ENCODE peak calls at places on chromosomes 5 and 9, in ten cellular contexts. D is AG09309, J is fibroblast of lung, I is K562, P is SK-N-SH, V is astrocyte of the spinal cord, G is bronchial epithelial cell, H is progenitor cell of endocrine pancreas, N is lung, X is cardiac fibroblast. S is an unnamed sample.

GRCh38 chr9:120740135-120740534 is 25.9 kb upstream of the MEGF9 start:
- DNase-seq in D (no peak), J (peak; percentile 31), I (no peak), P (no peak), V (no peak), G (no peak), H (no peak), N (no peak), X (peak; percentile 59), S (no peak)

GRCh38 chr5:81751836-81752643 is 1.1 kb upstream of the SSBP2 start:
- DNase-seq in D (no peak), J (no peak), I (no peak), P (no peak), V (peak; percentile 33), G (no peak), H (no peak), N (no peak), X (no peak), S (no peak)

GRCh38 chr9:105883847-105884246 is 189.5 kb downstream of the TMEM38B start:
- DNase-seq in D (no peak), J (no peak), I (no peak), P (no peak), V (no peak), G (no peak), H (no peak), N (no peak), X (no peak), S (no peak)

GRCh38 chr9:91832322-91832721 is 117.7 kb downstream of the ROR2 start:
- DNase-seq in D (no peak), J (no peak), I (no peak), P (no peak), V (no peak), G (no peak), H (no peak), N (no peak), X (no peak), S (no peak)

GRCh38 chr9:5892456-5893133 is 1.9 kb downstream of the MLANA start:
- DNase-seq in D (no peak), J (peak; percentile 4), I (no peak), P (no peak), V (no peak), G (peak; percentile 18), H (no peak), N (no peak), X (no peak), S (no peak)

GRCh38 chr9:88829276-88829675 is 162.0 kb upstream of the S1PR3 start:
- DNase-seq in D (no peak), J (peak; percentile 69), I (no peak), P (no peak), V (peak; percentile 39), G (peak; percentile 23), H (no peak), N (no peak), X (no peak), S (no peak)

GRCh38 chr9:15525958-15526357 is 15.2 kb upstream of the PSIP1 start:
- DNase-seq in D (no peak), J (no peak), I (no peak), P (no peak), V (no peak), G (no peak), H (no peak), N (no peak), X (no peak), S (no peak)

GRCh38 chr9:92716557-92716956 is 46.6 kb upstream of the IPPK start:
- DNase-seq in D (no peak), J (peak; percentile 14), I (peak; percentile 82), P (peak; percentile 90), V (peak; percentile 29), G (peak; percentile 57), H (peak; percentile 88), N (peak; percentile 72), X (peak; percentile 46), S (peak; percentile 77)

GRCh38 chr5:525164-525761 is 1.0 kb upstream of the SLC9A3 start:
- DNase-seq in D (no peak), J (no peak), I (no peak), P (no peak), V (no peak), G (no peak), H (no peak), N (no peak), X (no peak), S (no peak)

GRCh38 chr5:145295236-145295635 is 539.9 kb downstream of the PRELID2 start:
- DNase-seq in D (no peak), J (no peak), I (no peak), P (no peak), V (no peak), G (peak; percentile 45), H (no peak), N (no peak), X (no peak), S (no peak)

GRCh38 chr5:173430394-173430793 is 102.2 kb upstream of the STC2 start:
- DNase-seq in D (no peak), J (no peak), I (no peak), P (no peak), V (no peak), G (no peak), H (no peak), N (no peak), X (no peak), S (no peak)

GRCh38 chr5:107026098-107026497 is 644.6 kb downstream of the EFNA5 start:
- DNase-seq in D (no peak), J (peak; percentile 3), I (no peak), P (no peak), V (no peak), G (peak; percentile 40), H (no peak), N (no peak), X (no peak), S (no peak)

GRCh38 chr5:107806271-107806670 is 135.5 kb upstream of the EFNA5 start:
- DNase-seq in D (no peak), J (no peak), I (no peak), P (no peak), V (no peak), G (no peak), H (no peak), N (no peak), X (no peak), S (no peak)

GRCh38 chr5:123937230-123937629 is 425.3 kb downstream of the CSNK1G3 start:
- DNase-seq in D (peak; percentile 37), J (peak; percentile 46), I (peak; percentile 26), P (peak; percentile 26), V (peak; percentile 49), G (peak; percentile 64), H (no peak), N (no peak), X (peak; percentile 77), S (no peak)

GRCh38 chr5:27353970-27354369 is 315.6 kb upstream of the CDH9 start:
- DNase-seq in D (no peak), J (no peak), I (no peak), P (no peak), V (no peak), G (no peak), H (no peak), N (no peak), X (no peak), S (no peak)

GRCh38 chr5:33310471-33310870 is 130.3 kb upstream of the TARS1 start:
- DNase-seq in D (peak; percentile 86), J (peak; percentile 94), I (no peak), P (no peak), V (peak; percentile 77), G (peak; percentile 96), H (no peak), N (no peak), X (peak; percentile 67), S (no peak)

DNA sequence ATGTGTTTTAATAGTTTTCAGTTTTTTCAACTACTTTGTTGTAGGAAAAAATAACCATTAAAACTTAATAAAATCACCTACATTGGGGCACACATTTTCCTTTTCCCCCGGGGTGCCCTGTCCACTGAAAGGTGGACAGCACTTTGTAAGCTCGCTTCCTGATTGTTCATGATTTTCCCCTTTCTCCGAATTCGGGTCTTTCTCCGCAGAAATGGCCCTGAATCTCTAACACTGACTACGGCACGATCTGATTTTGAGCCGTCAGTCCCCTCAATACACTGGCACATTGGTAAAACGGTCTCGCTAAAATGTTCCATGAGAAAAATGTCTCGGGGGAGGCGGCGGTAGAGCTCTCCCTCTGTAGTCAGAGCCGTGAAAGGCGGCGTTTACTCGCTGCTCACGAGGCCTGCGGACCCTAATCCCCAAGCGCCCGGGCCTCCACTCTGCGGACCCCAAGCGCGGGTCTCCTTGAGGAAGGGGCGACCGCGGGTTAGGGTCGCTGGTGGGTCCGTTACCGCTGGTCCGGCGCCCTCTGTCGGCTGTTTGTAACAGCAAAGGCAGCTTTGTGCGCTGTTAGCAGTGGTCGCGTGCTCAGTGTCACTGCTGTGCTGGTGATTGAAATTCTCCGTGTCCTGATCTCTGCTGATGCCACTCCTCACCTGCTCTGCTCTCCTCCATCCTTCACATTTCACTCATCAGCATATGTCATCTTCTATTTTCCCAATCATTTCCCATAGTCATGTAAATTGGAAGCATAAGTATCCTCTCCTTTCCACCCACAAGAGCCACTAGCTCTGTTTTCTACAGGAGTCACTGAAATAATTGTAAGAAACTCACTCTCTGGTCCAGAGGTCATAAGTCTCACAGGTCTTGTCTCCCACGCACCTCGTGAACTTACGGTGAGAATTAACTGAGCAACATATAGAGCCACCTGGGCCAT is 10.8 kb upstream of the IFNA2 start:
- DNase-seq in D (no peak), J (no peak), I (no peak), P (peak; percentile 65), V (peak; percentile 37), G (no peak), H (peak; percentile 68), N (no peak), X (peak; percentile 15), S (peak; percentile 69)
- TF ChIP-seq CTCF in D (peak; percentile 87), J (peak; percentile 84), I (no peak), P (peak; percentile 95), V (peak; percentile 91), G (peak; percentile 95), H (peak; percentile 92), N (peak; percentile 35), X (peak; percentile 82), S (peak; percentile 95)

GRCh38 chr5:129135633-129136032 is 41.1 kb downstream of the ISOC1 start:
- DNase-seq in D (no peak), J (no peak), I (no peak), P (no peak), V (no peak), G (peak; percentile 23), H (no peak), N (no peak), X (no peak), S (no peak)
- TF ChIP-seq CTCF in D (no peak), J (no peak), I (peak; percentile 52), P (peak; percentile 19), V (no peak), G (no peak), H (no peak), N (no peak), X (no peak), S (no peak)

GRCh38 chr9:90830051-90830450 is 28.4 kb downstream of the SYK start:
- DNase-seq in D (no peak), J (no peak), I (no peak), P (no peak), V (no peak), G (no peak), H (no peak), N (no peak), X (no peak), S (no peak)
- TF ChIP-seq CTCF in D (no peak), J (no peak), I (no peak), P (no peak), V (no peak), G (no peak), H (no peak), N (no peak), X (no peak), S (no peak)

DNA sequence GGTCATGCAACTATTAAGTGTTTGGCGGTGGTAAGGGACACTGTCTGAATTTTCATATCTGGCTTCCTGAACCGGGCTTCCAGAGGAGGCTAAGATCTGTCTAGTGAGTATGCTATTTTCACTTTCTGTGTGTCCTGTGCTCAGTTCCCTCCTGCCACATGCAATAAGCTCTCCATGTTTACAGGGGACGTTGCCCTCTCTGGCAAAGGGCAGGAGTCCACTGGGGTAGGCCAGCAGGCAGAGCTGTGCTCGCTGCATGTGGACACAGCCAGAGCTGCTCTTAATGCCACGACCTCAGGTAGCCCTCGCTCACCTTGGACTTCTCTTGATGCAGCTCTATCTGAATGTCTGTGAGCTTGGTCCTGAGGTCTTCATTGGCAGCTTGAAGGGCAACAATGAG is 111.2 kb downstream of the JAKMIP2 start:
- DNase-seq in D (no peak), J (no peak), I (no peak), P (no peak), V (no peak), G (no peak), H (no peak), N (no peak), X (no peak), S (no peak)
- TF ChIP-seq CTCF in D (no peak), J (no peak), I (no peak), P (no peak), V (no peak), G (no peak), H (no peak), N (no peak), X (no peak), S (no peak)

S was measured in CD4-positive, alpha-beta T cell.